ENCODE peak calls at places on chromosome 6, in five cellular contexts. I, T, O, M and L are unnamed samples.

GRCh38 chr6:114218831-114219230 is 124.0 kb downstream of the HS3ST5 start:
- DNase-seq in O (no peak), T (no peak), I (no peak), M (no peak), L (no peak)

GRCh38 chr6:105886066-105886811 is 199.9 kb upstream of the PRDM1 start:
- DNase-seq in M (no peak), I (no peak), O (peak), T (no peak), L (no peak)

GRCh38 chr6:79040083-79040482 is 38.0 kb downstream of the PHIP start:
- DNase-seq in I (no peak), M (peak), O (peak), T (no peak), L (peak)

GRCh38 chr6:26295691-26296555 is 69.1 kb upstream of the BTN3A2 start:
- DNase-seq in T (no peak), M (no peak), O (peak), I (no peak), L (peak)

GRCh38 chr6:165704001-165704748 is 41.1 kb upstream of the PDE10A start:
- DNase-seq in T (no peak), O (no peak), M (peak), I (no peak), L (peak)

GRCh38 chr6:126054258-126054702 is 67.9 kb downstream of the TRMT11 start:
- DNase-seq in O (peak), T (no peak), M (no peak), I (no peak), L (peak)

GRCh38 chr6:114997813-114998292 is 655.0 kb upstream of the HS3ST5 start:
- DNase-seq in T (no peak), M (peak), I (no peak), O (no peak), L (no peak)

GRCh38 chr6:3119040-3119723 is 671 bp downstream of the BPHL start:
- DNase-seq in O (peak), I (no peak), T (no peak), M (peak), L (peak)

GRCh38 chr6:56699066-56699654 is 56.5 kb upstream of the DST start:
- DNase-seq in O (peak), M (peak), I (no peak), T (no peak), L (peak)

GRCh38 chr6:299050-299980 is 7.0 kb downstream of the DUSP22 start:
- DNase-seq in O (no peak), I (no peak), M (no peak), T (no peak), L (peak)

GRCh38 chr6:42520786-42521607 is 42.8 kb upstream of the UBR2 start:
- DNase-seq in M (no peak), O (peak), T (no peak), I (no peak), L (peak)

GRCh38 chr6:148944608-148945007 is 197.8 kb downstream of the UST start:
- DNase-seq in O (no peak), M (no peak), T (no peak), I (no peak), L (no peak)

GRCh38 chr6:148924226-148924989 is 177.6 kb downstream of the UST start:
- DNase-seq in M (no peak), T (no peak), I (no peak), O (no peak), L (no peak)

GRCh38 chr6:18323935-18324707 is 59.8 kb upstream of the DEK start:
- DNase-seq in I (no peak), O (peak), M (peak), T (no peak), L (peak)

GRCh38 chr6:150717419-150717818 is 117.7 kb downstream of the PLEKHG1 start:
- DNase-seq in O (no peak), I (no peak), M (no peak), T (no peak), L (no peak)

GRCh38 chr6:3751019-3751729 is at the start of gene PXDC1:
- DNase-seq in I (no peak), O (no peak), M (no peak), T (peak), L (peak)

GRCh38 chr6:87897581-87898147 is 150.0 kb upstream of the SPACA1 start:
- DNase-seq in M (no peak), T (no peak), I (no peak), O (no peak), L (peak)

GRCh38 chr6:159075506-159076100 is 30.8 kb upstream of the TAGAP start:
- DNase-seq in T (no peak), M (no peak), O (peak), I (no peak), L (peak)

GRCh38 chr6:43768983-43769525 is 957 bp upstream of the VEGFA start:
- DNase-seq in I (peak), T (peak), M (no peak), O (peak), L (peak)

GRCh38 chr6:100342830-100343229 is 121.9 kb downstream of the SIM1 start:
- DNase-seq in M (no peak), T (no peak), I (no peak), O (peak), L (peak)

GRCh38 chr6:134170844-134171243 is 118.4 kb upstream of the SLC2A12 start:
- DNase-seq in T (no peak), I (no peak), O (peak), M (no peak), L (peak)

GRCh38 chr6:88290432-88290831 is 124.3 kb upstream of the CNR1 start:
- DNase-seq in I (no peak), O (no peak), M (no peak), T (no peak), L (no peak)

GRCh38 chr6:165548450-165548849 is 114.6 kb downstream of the PDE10A start:
- DNase-seq in I (no peak), M (no peak), O (no peak), T (no peak), L (no peak)

GRCh38 chr6:71246596-71246995 is 42.0 kb upstream of the OGFRL1 start:
- DNase-seq in I (no peak), T (no peak), M (no peak), O (no peak), L (no peak)

GRCh38 chr6:167491403-167492095 is 166.7 kb downstream of the TTLL2 start:
- DNase-seq in O (no peak), T (no peak), M (no peak), I (no peak), L (no peak)

GRCh38 chr6:117547688-117548621 is 54.4 kb downstream of the GOPC start:
- DNase-seq in M (no peak), I (no peak), T (peak), O (peak), L (peak)

GRCh38 chr6:127451388-127451787 is 7.8 kb downstream of the KIAA0408 start:
- DNase-seq in I (no peak), T (no peak), O (no peak), M (no peak), L (no peak)

GRCh38 chr6:95248501-95248900 is 328.8 kb upstream of the MANEA start:
- DNase-seq in O (no peak), I (no peak), T (no peak), M (no peak), L (peak)

GRCh38 chr6:28884423-28885148 is 39.2 kb downstream of the TRIM27 start:
- DNase-seq in M (peak), I (no peak), T (no peak), O (no peak), L (no peak)